ENCODE peak calls at places on chromosomes 11 and 22, in four cellular contexts. T, D, Y and M are unnamed samples.

GRCh38 chr22:36470994-36471331 is 10.5 kb downstream of the TXN2 start:
- DNase-seq in Y (no peak), D (no peak), T (no peak), M (no peak)

GRCh38 chr22:27990451-27990840 is 71.4 kb upstream of the PITPNB start:
- DNase-seq in D (no peak), Y (no peak), T (no peak), M (peak; percentile 76)

GRCh38 chr11:94832604-94833238 is 64.6 kb downstream of the AMOTL1 start:
- DNase-seq in T (no peak), Y (no peak), D (no peak), M (no peak)

GRCh38 chr11:37623778-37624177 is 1025.7 kb upstream of the RAG2 start:
- DNase-seq in Y (no peak), D (no peak), T (no peak), M (no peak)

GRCh38 chr11:68449951-68450350 is 10.6 kb upstream of the PPP6R3 start:
- DNase-seq in D (no peak), T (no peak), Y (no peak), M (no peak)

GRCh38 chr22:42648368-42649260 is 578 bp downstream of the CYB5R3 start:
- DNase-seq in T (no peak), D (peak; percentile 34), Y (peak; percentile 23), M (no peak)

GRCh38 chr11:48880021-48880441 is 103.7 kb downstream of the TRIM51G start:
- DNase-seq in Y (no peak), T (no peak), D (no peak), M (peak; percentile 84)

GRCh38 chr11:67615455-67616430 is 9.0 kb downstream of the NDUFV1 start:
- DNase-seq in T (no peak), D (no peak), Y (peak; percentile 60), M (no peak)

GRCh38 chr22:35805466-35805865 is 87.8 kb downstream of the APOL5 start:
- DNase-seq in D (no peak), T (no peak), Y (no peak), M (no peak)

GRCh38 chr11:119607726-119608125 is 121.3 kb downstream of the NECTIN1 start:
- DNase-seq in D (no peak), T (no peak), Y (no peak), M (no peak)

GRCh38 chr11:71309181-71309580 is 56.8 kb upstream of the SHANK2 start:
- DNase-seq in Y (no peak), D (no peak), T (no peak), M (no peak)

GRCh38 chr22:37057796-37058510 is 6.4 kb downstream of the KCTD17 start:
- DNase-seq in Y (no peak), D (no peak), T (no peak), M (no peak)

GRCh38 chr11:121696177-121696863 is 243.6 kb upstream of the SORL1-AS1 start:
- DNase-seq in Y (no peak), T (peak; percentile 48), D (peak; percentile 27), M (no peak)

GRCh38 chr11:117409511-117409910 is 81.9 kb downstream of the CEP164 start:
- DNase-seq in T (no peak), D (no peak), Y (no peak), M (no peak)

GRCh38 chr11:68988486-68988885 is 7.7 kb upstream of the MRGPRD start:
- DNase-seq in T (no peak), D (no peak), Y (no peak), M (no peak)

GRCh38 chr11:120746395-120746794 is 234.8 kb downstream of the GRIK4 start:
- DNase-seq in Y (no peak), D (no peak), T (no peak), M (no peak)

GRCh38 chr11:105673089-105673488 is 63.2 kb downstream of the GRIA4 start:
- DNase-seq in D (peak; percentile 56), Y (no peak), T (no peak), M (no peak)

GRCh38 chr11:16739326-16739875 is 954 bp downstream of the C11orf58 start:
- DNase-seq in Y (no peak), T (no peak), D (peak; percentile 29), M (no peak)

GRCh38 chr11:2300290-2300935 is 1.3 kb downstream of the C11orf21 start:
- DNase-seq in Y (no peak), D (no peak), T (no peak), M (peak; percentile 83)

GRCh38 chr11:10294289-10294953 is 402 bp upstream of the SBF2 start:
- DNase-seq in D (peak; percentile 64), Y (no peak), T (no peak), M (peak; percentile 87)

GRCh38 chr22:37894939-37895670 is 11.0 kb upstream of the MICALL1 start:
- DNase-seq in D (no peak), T (no peak), Y (no peak), M (no peak)

GRCh38 chr11:65584102-65584501 is 8.2 kb downstream of the EHBP1L1 start:
- DNase-seq in D (no peak), Y (no peak), T (no peak), M (no peak)

GRCh38 chr11:56706486-56706885 is 7.6 kb downstream of the OR9G1 start:
- DNase-seq in Y (no peak), T (no peak), D (no peak), M (no peak)